ENCODE peak calls at places on chromosomes 7 and 10, in eight cellular contexts. W is lower leg skin; B is SJCRH30; R is ecto neural progenitor cell; L is activated T-cell treated with anti-CD3 and anti-CD28 coated beads for 1 hour; Y is Panc1; X is stimulated activated CD4-positive, alpha-beta T cell treated with anti-CD3 and anti-CD28 coated beads, Interleukin-2, amount 100 ng/mL, for 48 hours; M is neuronal stem cell. N is an unnamed sample.
A peak's percentile ranks its signal among the peaks of the same experiment; 100 is the strongest.

GRCh38 chr10:3040069-3040468 is 27.3 kb upstream of the PFKP start:
- DNase-seq in W (no peak), B (no peak), R (no peak), L (no peak), Y (no peak), X (no peak), M (no peak), N (no peak)

GRCh38 chr10:55641601-55642000 is 719.5 kb downstream of the ZWINT start:
- DNase-seq in W (no peak), B (no peak), R (no peak), L (no peak), Y (no peak), X (no peak), M (no peak), N (no peak)

GRCh38 chr10:132961-133898 is 2.0 kb upstream of the ZMYND11 start:
- DNase-seq in W (no peak), B (peak; percentile 4), R (no peak), L (no peak), Y (no peak), X (no peak), M (no peak), N (no peak)

GRCh38 chr7:40356871-40357676 is 222.3 kb downstream of the SUGCT start:
- DNase-seq in W (no peak), B (no peak), R (no peak), L (no peak), Y (no peak), X (no peak), M (no peak), N (no peak)

GRCh38 chr10:124220971-124221355 is 127.6 kb upstream of the CHST15 start:
- DNase-seq in W (peak; percentile 62), B (no peak), R (no peak), L (no peak), Y (no peak), X (no peak), M (no peak), N (no peak)

GRCh38 chr7:90230834-90231233 is 14.1 kb upstream of the CFAP69 start:
- DNase-seq in W (no peak), B (no peak), R (no peak), L (no peak), Y (no peak), X (no peak), M (no peak), N (no peak)

GRCh38 chr10:62352356-62352963 is 21.7 kb upstream of the ZNF365 start:
- DNase-seq in W (no peak), B (no peak), R (no peak), L (no peak), Y (no peak), X (no peak), M (no peak), N (no peak)

GRCh38 chr7:79529896-79530235 is 76.4 kb upstream of the MAGI2 start:
- DNase-seq in W (no peak), B (no peak), R (no peak), L (no peak), Y (no peak), X (no peak), M (no peak), N (no peak)

GRCh38 chr10:113499066-113499465 is 53.8 kb upstream of the HABP2 start:
- DNase-seq in W (no peak), B (no peak), R (no peak), L (no peak), Y (no peak), X (no peak), M (no peak), N (no peak)

GRCh38 chr7:157013602-157014549 is 3.4 kb upstream of the MNX1 start:
- DNase-seq in W (peak; percentile 53), B (no peak), R (no peak), L (no peak), Y (no peak), X (no peak), M (no peak), N (no peak)

GRCh38 chr7:151715661-151716338 is 161.1 kb downstream of the PRKAG2 start:
- DNase-seq in W (no peak), B (no peak), R (no peak), L (no peak), Y (no peak), X (no peak), M (no peak), N (no peak)

GRCh38 chr7:96388166-96388565 is 66.3 kb upstream of the SLC25A13 start:
- DNase-seq in W (no peak), B (no peak), R (no peak), L (no peak), Y (peak; percentile 36), X (no peak), M (no peak), N (no peak)

GRCh38 chr10:32004161-32004591 is 52.0 kb downstream of the KIF5B start:
- DNase-seq in W (no peak), B (peak; percentile 56), R (no peak), L (no peak), Y (no peak), X (no peak), M (no peak), N (no peak)

GRCh38 chr7:80721880-80722595 is 83.6 kb downstream of the CD36 start:
- DNase-seq in W (no peak), B (peak; percentile 32), R (no peak), L (no peak), Y (peak; percentile 78), X (no peak), M (no peak), N (no peak)

GRCh38 chr10:103528551-103528950 is 35.0 kb downstream of the NEURL1 start:
- DNase-seq in W (no peak), B (no peak), R (no peak), L (no peak), Y (no peak), X (no peak), M (no peak), N (no peak)

GRCh38 chr10:127977368-127978009 is 70.6 kb downstream of the PTPRE start:
- DNase-seq in W (peak; percentile 93), B (peak; percentile 60), R (no peak), L (no peak), Y (no peak), X (no peak), M (no peak), N (peak; percentile 62)

GRCh38 chr10:78299861-78300453 is 266.3 kb downstream of the RPS24 start:
- DNase-seq in W (peak; percentile 81), B (no peak), R (peak; percentile 25), L (no peak), Y (no peak), X (peak; percentile 9), M (no peak), N (no peak)

GRCh38 chr10:14553434-14553833 is 221.3 kb downstream of the FAM107B start:
- DNase-seq in W (no peak), B (no peak), R (no peak), L (no peak), Y (no peak), X (no peak), M (no peak), N (no peak)

GRCh38 chr10:5951721-5952407 is 25.5 kb downstream of the IL15RA start:
- DNase-seq in W (no peak), B (no peak), R (no peak), L (no peak), Y (no peak), X (no peak), M (no peak), N (no peak)

GRCh38 chr10:34739915-34740314 is 75.2 kb downstream of the PARD3 start:
- DNase-seq in W (no peak), B (peak; percentile 97), R (peak; percentile 75), L (no peak), Y (no peak), X (no peak), M (peak; percentile 76), N (no peak)

GRCh38 chr7:45592230-45592991 is 18.2 kb downstream of the ADCY1 start:
- DNase-seq in W (peak; percentile 81), B (no peak), R (peak; percentile 32), L (no peak), Y (no peak), X (no peak), M (no peak), N (no peak)

GRCh38 chr7:50857804-50858203 is 75.1 kb upstream of the GRB10 start:
- DNase-seq in W (no peak), B (peak; percentile 9), R (no peak), L (no peak), Y (no peak), X (no peak), M (no peak), N (no peak)

N was measured in thoracic aorta.